ENCODE peak calls at places on chromosomes 13 and 19, in nine cellular contexts. One of them, this sample, is unnamed.

GRCh38 chr13:112773601-112774447 is 84.0 kb downstream of the ATP11A start:
- DNase-seq in SJSA1: no peak
- DNase-seq in PC-3: no peak
- DNase-seq in right cardiac atrium: no peak
- DNase-seq in ovary: peak
- DNase-seq in A549: no peak
- DNase-seq in WERI-Rb-1: no peak
- DNase-seq in CD8-positive, alpha-beta T cell: no peak
- DNase-seq in heart left ventricle: no peak
- DNase-seq in this sample: peak

GRCh38 chr19:15550847-15551182 is 42.5 kb downstream of the CYP4F22 start:
- DNase-seq in SJSA1: no peak
- DNase-seq in PC-3: no peak
- DNase-seq in right cardiac atrium: no peak
- DNase-seq in ovary: no peak
- DNase-seq in A549: peak
- DNase-seq in WERI-Rb-1: no peak
- DNase-seq in CD8-positive, alpha-beta T cell: no peak
- DNase-seq in heart left ventricle: no peak
- DNase-seq in this sample: no peak

GRCh38 chr19:50967924-50968708 is 1.3 kb downstream of the KLK6 start:
- DNase-seq in SJSA1: no peak
- DNase-seq in PC-3: peak
- DNase-seq in right cardiac atrium: no peak
- DNase-seq in ovary: no peak
- DNase-seq in A549: no peak
- DNase-seq in WERI-Rb-1: no peak
- DNase-seq in CD8-positive, alpha-beta T cell: no peak
- DNase-seq in heart left ventricle: no peak
- DNase-seq in this sample: no peak

GRCh38 chr19:28985201-28985600 is 227.8 kb downstream of the UQCRFS1 start:
- DNase-seq in SJSA1: no peak
- DNase-seq in PC-3: no peak
- DNase-seq in right cardiac atrium: no peak
- DNase-seq in ovary: no peak
- DNase-seq in A549: no peak
- DNase-seq in WERI-Rb-1: no peak
- DNase-seq in CD8-positive, alpha-beta T cell: no peak
- DNase-seq in heart left ventricle: no peak
- DNase-seq in this sample: no peak

GRCh38 chr13:100100115-100100879 is 11.4 kb downstream of the PCCA start:
- DNase-seq in SJSA1: peak
- DNase-seq in PC-3: peak
- DNase-seq in right cardiac atrium: no peak
- DNase-seq in ovary: peak
- DNase-seq in A549: peak
- DNase-seq in WERI-Rb-1: no peak
- DNase-seq in CD8-positive, alpha-beta T cell: no peak
- DNase-seq in heart left ventricle: no peak
- DNase-seq in this sample: no peak

GRCh38 chr13:64704121-64704520 is 2526.0 kb downstream of the PCDH9 start:
- DNase-seq in SJSA1: no peak
- DNase-seq in PC-3: no peak
- DNase-seq in right cardiac atrium: no peak
- DNase-seq in ovary: no peak
- DNase-seq in A549: no peak
- DNase-seq in WERI-Rb-1: no peak
- DNase-seq in CD8-positive, alpha-beta T cell: no peak
- DNase-seq in heart left ventricle: no peak
- DNase-seq in this sample: no peak

GRCh38 chr19:33199441-33200265 is 5.5 kb downstream of the LRP3 start:
- DNase-seq in SJSA1: no peak
- DNase-seq in PC-3: no peak
- DNase-seq in right cardiac atrium: peak
- DNase-seq in ovary: no peak
- DNase-seq in A549: no peak
- DNase-seq in WERI-Rb-1: no peak
- DNase-seq in CD8-positive, alpha-beta T cell: no peak
- DNase-seq in heart left ventricle: no peak
- DNase-seq in this sample: no peak

GRCh38 chr19:48745208-48745995 is 1.3 kb downstream of the IZUMO1 start:
- DNase-seq in SJSA1: no peak
- DNase-seq in PC-3: peak
- DNase-seq in right cardiac atrium: peak
- DNase-seq in ovary: no peak
- DNase-seq in A549: peak
- DNase-seq in WERI-Rb-1: peak
- DNase-seq in CD8-positive, alpha-beta T cell: peak
- DNase-seq in heart left ventricle: no peak
- DNase-seq in this sample: peak

GRCh38 chr13:28346136-28346535 is 148.8 kb downstream of the FLT1 start:
- DNase-seq in SJSA1: no peak
- DNase-seq in PC-3: no peak
- DNase-seq in right cardiac atrium: no peak
- DNase-seq in ovary: no peak
- DNase-seq in A549: no peak
- DNase-seq in WERI-Rb-1: no peak
- DNase-seq in CD8-positive, alpha-beta T cell: no peak
- DNase-seq in heart left ventricle: no peak
- DNase-seq in this sample: no peak

GRCh38 chr19:33962161-33962560 is 165.5 kb downstream of the KCTD15 start:
- DNase-seq in SJSA1: no peak
- DNase-seq in PC-3: no peak
- DNase-seq in right cardiac atrium: no peak
- DNase-seq in ovary: no peak
- DNase-seq in A549: no peak
- DNase-seq in WERI-Rb-1: no peak
- DNase-seq in CD8-positive, alpha-beta T cell: no peak
- DNase-seq in heart left ventricle: no peak
- DNase-seq in this sample: no peak

GRCh38 chr13:81051873-81052272 is 710.9 kb upstream of the SPRY2 start:
- DNase-seq in SJSA1: no peak
- DNase-seq in PC-3: peak
- DNase-seq in right cardiac atrium: no peak
- DNase-seq in ovary: no peak
- DNase-seq in A549: no peak
- DNase-seq in WERI-Rb-1: no peak
- DNase-seq in CD8-positive, alpha-beta T cell: no peak
- DNase-seq in heart left ventricle: no peak
- DNase-seq in this sample: no peak

GRCh38 chr13:30576528-30576927 is 41.2 kb upstream of the USPL1 start:
- DNase-seq in SJSA1: no peak
- DNase-seq in PC-3: peak
- DNase-seq in right cardiac atrium: no peak
- DNase-seq in ovary: no peak
- DNase-seq in A549: no peak
- DNase-seq in WERI-Rb-1: no peak
- DNase-seq in CD8-positive, alpha-beta T cell: peak
- DNase-seq in heart left ventricle: no peak
- DNase-seq in this sample: no peak

GRCh38 chr13:59677966-59678814 is 485.5 kb downstream of the DIAPH3 start:
- DNase-seq in SJSA1: no peak
- DNase-seq in PC-3: peak
- DNase-seq in right cardiac atrium: no peak
- DNase-seq in ovary: no peak
- DNase-seq in A549: peak
- DNase-seq in WERI-Rb-1: no peak
- DNase-seq in CD8-positive, alpha-beta T cell: no peak
- DNase-seq in heart left ventricle: no peak
- DNase-seq in this sample: no peak

GRCh38 chr19:2084993-2085720 is 11.0 kb downstream of the MOB3A start:
- DNase-seq in SJSA1: no peak
- DNase-seq in PC-3: peak
- DNase-seq in right cardiac atrium: peak
- DNase-seq in ovary: no peak
- DNase-seq in A549: no peak
- DNase-seq in WERI-Rb-1: no peak
- DNase-seq in CD8-positive, alpha-beta T cell: peak
- DNase-seq in heart left ventricle: peak
- DNase-seq in this sample: no peak

GRCh38 chr19:30887042-30887441 is 462.2 kb downstream of the TSHZ3 start:
- DNase-seq in SJSA1: no peak
- DNase-seq in PC-3: no peak
- DNase-seq in right cardiac atrium: no peak
- DNase-seq in ovary: no peak
- DNase-seq in A549: no peak
- DNase-seq in WERI-Rb-1: peak
- DNase-seq in CD8-positive, alpha-beta T cell: no peak
- DNase-seq in heart left ventricle: no peak
- DNase-seq in this sample: no peak

GRCh38 chr19:31402529-31402928 is 53.3 kb upstream of the TSHZ3 start:
- DNase-seq in SJSA1: no peak
- DNase-seq in PC-3: no peak
- DNase-seq in right cardiac atrium: no peak
- DNase-seq in ovary: no peak
- DNase-seq in A549: no peak
- DNase-seq in WERI-Rb-1: no peak
- DNase-seq in CD8-positive, alpha-beta T cell: no peak
- DNase-seq in heart left ventricle: no peak
- DNase-seq in this sample: no peak

GRCh38 chr19:47492137-47492533 is 8.1 kb upstream of the KPTN start:
- DNase-seq in SJSA1: no peak
- DNase-seq in PC-3: no peak
- DNase-seq in right cardiac atrium: peak
- DNase-seq in ovary: no peak
- DNase-seq in A549: no peak
- DNase-seq in WERI-Rb-1: no peak
- DNase-seq in CD8-positive, alpha-beta T cell: no peak
- DNase-seq in heart left ventricle: peak
- DNase-seq in this sample: no peak
- H3K27ac ChIP-seq in SJSA1: no peak
- H3K27ac ChIP-seq in PC-3: no peak
- H3K27ac ChIP-seq in right cardiac atrium: no peak
- H3K27ac ChIP-seq in ovary: no peak
- H3K27ac ChIP-seq in A549: no peak
- H3K27ac ChIP-seq in WERI-Rb-1: no peak
- H3K27ac ChIP-seq in CD8-positive, alpha-beta T cell: no peak
- H3K27ac ChIP-seq in heart left ventricle: no peak
- H3K27ac ChIP-seq in this sample: peak

GRCh38 chr19:289651-290538 is 1.3 kb downstream of the PLPP2 start:
- DNase-seq in SJSA1: no peak
- DNase-seq in PC-3: no peak
- DNase-seq in right cardiac atrium: no peak
- DNase-seq in ovary: no peak
- DNase-seq in A549: peak
- DNase-seq in WERI-Rb-1: no peak
- DNase-seq in CD8-positive, alpha-beta T cell: peak
- DNase-seq in heart left ventricle: peak
- DNase-seq in this sample: no peak
- H3K27ac ChIP-seq in SJSA1: no peak
- H3K27ac ChIP-seq in PC-3: no peak
- H3K27ac ChIP-seq in right cardiac atrium: no peak
- H3K27ac ChIP-seq in ovary: peak
- H3K27ac ChIP-seq in A549: peak
- H3K27ac ChIP-seq in WERI-Rb-1: no peak
- H3K27ac ChIP-seq in CD8-positive, alpha-beta T cell: no peak
- H3K27ac ChIP-seq in heart left ventricle: peak
- H3K27ac ChIP-seq in this sample: peak

GRCh38 chr19:6745965-6746364 is 6.5 kb downstream of the TRIP10 start:
- DNase-seq in SJSA1: no peak
- DNase-seq in PC-3: no peak
- DNase-seq in right cardiac atrium: peak
- DNase-seq in ovary: no peak
- DNase-seq in A549: no peak
- DNase-seq in WERI-Rb-1: no peak
- DNase-seq in CD8-positive, alpha-beta T cell: no peak
- DNase-seq in heart left ventricle: no peak
- DNase-seq in this sample: no peak

GRCh38 chr19:6744381-6745288 is 5.2 kb downstream of the TRIP10 start:
- DNase-seq in SJSA1: peak
- DNase-seq in PC-3: peak
- DNase-seq in right cardiac atrium: peak
- DNase-seq in ovary: peak
- DNase-seq in A549: peak
- DNase-seq in WERI-Rb-1: no peak
- DNase-seq in CD8-positive, alpha-beta T cell: no peak
- DNase-seq in heart left ventricle: peak
- DNase-seq in this sample: peak

GRCh38 chr19:6743714-6744380 is 4.4 kb downstream of the TRIP10 start:
- DNase-seq in SJSA1: no peak
- DNase-seq in PC-3: peak
- DNase-seq in right cardiac atrium: peak
- DNase-seq in ovary: no peak
- DNase-seq in A549: no peak
- DNase-seq in WERI-Rb-1: no peak
- DNase-seq in CD8-positive, alpha-beta T cell: no peak
- DNase-seq in heart left ventricle: no peak
- DNase-seq in this sample: no peak

GRCh38 chr19:6740589-6741348 is 1.3 kb downstream of the TRIP10 start:
- DNase-seq in SJSA1: peak
- DNase-seq in PC-3: peak
- DNase-seq in right cardiac atrium: peak
- DNase-seq in ovary: peak
- DNase-seq in A549: peak
- DNase-seq in WERI-Rb-1: peak
- DNase-seq in CD8-positive, alpha-beta T cell: peak
- DNase-seq in heart left ventricle: peak
- DNase-seq in this sample: no peak

DNA sequence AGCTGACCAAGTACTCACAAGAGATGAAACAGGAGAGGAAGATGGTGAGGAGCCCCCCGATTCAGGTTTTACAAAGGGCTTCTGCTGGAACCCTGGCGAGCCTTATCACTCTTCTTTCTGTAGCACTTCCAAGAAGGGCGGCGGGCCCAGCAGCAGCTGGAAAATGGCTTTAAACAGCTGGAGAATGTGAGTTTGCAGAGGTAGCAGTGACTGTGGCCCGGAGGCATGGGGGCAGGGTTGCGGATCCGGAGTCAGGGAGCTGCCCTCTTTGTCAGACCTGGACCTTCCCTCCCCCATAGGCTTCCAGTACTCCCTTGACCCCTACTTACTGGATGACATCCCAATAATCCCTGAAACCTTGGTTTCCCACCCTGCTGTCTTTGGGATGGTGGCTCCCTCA is 3.6 kb downstream of the TRIP10 start:
- DNase-seq in SJSA1: no peak
- DNase-seq in PC-3: no peak
- DNase-seq in right cardiac atrium: peak
- DNase-seq in ovary: no peak
- DNase-seq in A549: no peak
- DNase-seq in WERI-Rb-1: no peak
- DNase-seq in CD8-positive, alpha-beta T cell: no peak
- DNase-seq in heart left ventricle: no peak
- DNase-seq in this sample: no peak
- H3K27ac ChIP-seq in SJSA1: no peak
- H3K27ac ChIP-seq in PC-3: no peak
- H3K27ac ChIP-seq in right cardiac atrium: peak
- H3K27ac ChIP-seq in ovary: peak
- H3K27ac ChIP-seq in A549: peak
- H3K27ac ChIP-seq in WERI-Rb-1: no peak
- H3K27ac ChIP-seq in CD8-positive, alpha-beta T cell: no peak
- H3K27ac ChIP-seq in heart left ventricle: peak
- H3K27ac ChIP-seq in this sample: no peak

DNA sequence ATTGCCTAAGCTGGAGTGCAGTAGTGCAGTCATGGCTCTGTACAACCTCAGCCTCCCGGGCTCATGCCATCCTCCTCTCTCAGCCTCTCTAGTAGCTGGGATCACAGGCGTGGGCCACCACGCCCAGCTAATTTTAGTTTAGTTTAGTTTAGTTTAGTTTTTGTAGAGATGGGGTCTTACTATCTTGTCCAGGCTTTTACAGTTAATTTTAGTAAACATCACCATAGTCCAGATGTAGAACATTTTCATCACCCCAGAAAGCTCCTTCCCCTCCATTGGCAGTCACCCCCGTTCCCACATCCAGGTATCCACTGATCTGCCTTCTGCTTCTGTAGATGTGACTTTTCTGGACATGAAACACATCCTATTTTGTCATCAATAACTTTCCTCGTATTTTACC is 41.1 kb downstream of the DNM2 start:
- DNase-seq in SJSA1: no peak
- DNase-seq in PC-3: no peak
- DNase-seq in right cardiac atrium: peak
- DNase-seq in ovary: no peak
- DNase-seq in A549: no peak
- DNase-seq in WERI-Rb-1: no peak
- DNase-seq in CD8-positive, alpha-beta T cell: no peak
- DNase-seq in heart left ventricle: peak
- DNase-seq in this sample: no peak
- H3K27ac ChIP-seq in SJSA1: no peak
- H3K27ac ChIP-seq in PC-3: no peak
- H3K27ac ChIP-seq in right cardiac atrium: no peak
- H3K27ac ChIP-seq in ovary: no peak
- H3K27ac ChIP-seq in A549: no peak
- H3K27ac ChIP-seq in WERI-Rb-1: peak
- H3K27ac ChIP-seq in CD8-positive, alpha-beta T cell: peak
- H3K27ac ChIP-seq in heart left ventricle: no peak
- H3K27ac ChIP-seq in this sample: peak